ENCODE peak calls at places on chromosomes 2 and 18, in seven cellular contexts. P, G, V, Y, Q, C and B are unnamed samples. For H3K4me1 and H3K27me3, the result is how much of the 10 kb centered on the place peaks cover.

GRCh38 chr18:49757513-49758262 is 55.6 kb downstream of the ACAA2 start:
- DNase-seq in C (no peak), P (peak), G (no peak), Q (peak), V (no peak), Y (no peak), B (peak)

GRCh38 chr18:26547302-26548143 is 830 bp downstream of the KCTD1 start:
- DNase-seq in V (peak), C (peak), Y (peak), G (peak), P (peak), Q (peak), B (no peak)

GRCh38 chr2:150167711-150168110 is 319.8 kb downstream of the RND3 start:
- DNase-seq in Y (no peak), G (no peak), Q (no peak), C (peak), V (no peak), P (peak), B (no peak)

GRCh38 chr2:102895386-102895785 is 133.6 kb downstream of the TMEM182 start:
- DNase-seq in P (no peak), Q (no peak), G (no peak), V (no peak), Y (no peak), C (no peak), B (no peak)

GRCh38 chr2:115887209-115887776 is 1444.9 kb downstream of the DPP10 start:
- DNase-seq in C (no peak), V (no peak), G (no peak), P (no peak), Y (no peak), Q (no peak), B (no peak)

GRCh38 chr2:46416739-46417403 is 62.5 kb upstream of the TMEM247 start:
- DNase-seq in G (no peak), C (no peak), P (no peak), Q (no peak), V (no peak), Y (no peak), B (no peak)

GRCh38 chr2:181037922-181038321 is 57.5 kb downstream of the UBE2E3 start:
- DNase-seq in G (no peak), V (no peak), P (peak), Y (no peak), C (peak), Q (no peak), B (no peak)

GRCh38 chr18:48264508-48264907 is 144.7 kb downstream of the ZBTB7C start:
- DNase-seq in Q (no peak), Y (no peak), C (peak), G (no peak), P (peak), V (no peak), B (no peak)

GRCh38 chr2:127185720-127186119 is 34.4 kb downstream of the CYP27C1 start:
- DNase-seq in G (no peak), P (no peak), Q (no peak), C (no peak), Y (no peak), V (no peak), B (no peak)

GRCh38 chr2:24930768-24931167 is 10.7 kb upstream of the ADCY3 start:
- DNase-seq in Q (no peak), C (no peak), Y (no peak), V (no peak), P (peak), G (no peak), B (peak)

GRCh38 chr18:24130494-24130893 is 8.4 kb upstream of the CABYR start:
- DNase-seq in P (no peak), V (no peak), Y (no peak), Q (no peak), G (no peak), C (no peak), B (no peak)
- H3K4me3 ChIP-seq in P (no peak), V (no peak), Y (no peak), Q (no peak), G (no peak), C (no peak), B (no peak)

GRCh38 chr2:98455494-98455976 is 10.9 kb downstream of the INPP4A start:
- DNase-seq in Y (peak), P (peak), G (no peak), Q (no peak), C (no peak), V (no peak), B (no peak)

GRCh38 chr2:98453531-98453930 is 8.9 kb downstream of the INPP4A start:
- DNase-seq in Y (peak), G (no peak), Q (no peak), V (no peak), P (no peak), C (no peak), B (no peak)

GRCh38 chr2:98452396-98453027 is 7.9 kb downstream of the INPP4A start:
- DNase-seq in Y (peak), C (no peak), P (no peak), G (no peak), Q (no peak), V (no peak), B (no peak)

GRCh38 chr2:98454073-98454472 is 9.4 kb downstream of the INPP4A start:
- DNase-seq in G (no peak), V (no peak), P (no peak), Q (no peak), C (no peak), Y (no peak), B (no peak)

DNA sequence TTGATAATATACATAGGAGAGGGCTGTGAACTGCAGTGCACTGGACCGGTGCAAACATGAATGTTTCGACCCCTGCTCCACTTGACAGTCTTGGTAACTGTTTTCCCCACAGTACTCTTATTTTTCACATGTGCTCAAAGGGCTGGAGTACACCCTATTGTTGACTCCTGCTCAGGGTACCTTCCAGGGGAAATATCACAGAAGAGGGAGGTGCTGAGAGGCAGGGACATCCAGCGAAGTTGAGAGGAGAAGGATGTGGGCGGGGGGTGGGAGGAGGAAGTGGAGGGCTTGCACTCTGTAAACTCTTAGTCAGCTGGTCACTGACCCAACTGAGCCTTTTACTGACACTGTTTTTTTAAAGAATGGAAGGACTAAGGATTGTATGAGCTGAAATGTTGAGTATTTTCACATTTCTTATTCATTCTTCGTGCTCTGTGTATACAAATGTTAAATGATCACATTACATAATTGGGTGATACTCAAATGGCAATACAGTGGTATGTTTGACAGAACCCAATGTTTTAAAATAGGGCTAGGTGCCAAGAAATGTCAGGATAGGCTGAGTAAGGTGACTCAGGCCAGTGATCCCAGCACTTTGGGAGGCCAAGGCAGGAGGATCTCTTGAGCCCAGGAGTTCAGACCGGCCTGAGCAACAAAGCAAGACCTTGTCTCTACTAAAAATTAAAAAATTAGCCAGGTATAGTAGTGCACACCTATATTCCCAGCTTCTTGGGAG is 10.0 kb downstream of the INPP4A start:
- DNase-seq in P (peak), V (no peak), C (peak), Y (peak), G (no peak), Q (no peak), B (no peak)
- H3K4me1 ChIP-seq in P (under half), V (under half), C (under half), Y (under half), G (under half), Q (under half), B (under half)

DNA sequence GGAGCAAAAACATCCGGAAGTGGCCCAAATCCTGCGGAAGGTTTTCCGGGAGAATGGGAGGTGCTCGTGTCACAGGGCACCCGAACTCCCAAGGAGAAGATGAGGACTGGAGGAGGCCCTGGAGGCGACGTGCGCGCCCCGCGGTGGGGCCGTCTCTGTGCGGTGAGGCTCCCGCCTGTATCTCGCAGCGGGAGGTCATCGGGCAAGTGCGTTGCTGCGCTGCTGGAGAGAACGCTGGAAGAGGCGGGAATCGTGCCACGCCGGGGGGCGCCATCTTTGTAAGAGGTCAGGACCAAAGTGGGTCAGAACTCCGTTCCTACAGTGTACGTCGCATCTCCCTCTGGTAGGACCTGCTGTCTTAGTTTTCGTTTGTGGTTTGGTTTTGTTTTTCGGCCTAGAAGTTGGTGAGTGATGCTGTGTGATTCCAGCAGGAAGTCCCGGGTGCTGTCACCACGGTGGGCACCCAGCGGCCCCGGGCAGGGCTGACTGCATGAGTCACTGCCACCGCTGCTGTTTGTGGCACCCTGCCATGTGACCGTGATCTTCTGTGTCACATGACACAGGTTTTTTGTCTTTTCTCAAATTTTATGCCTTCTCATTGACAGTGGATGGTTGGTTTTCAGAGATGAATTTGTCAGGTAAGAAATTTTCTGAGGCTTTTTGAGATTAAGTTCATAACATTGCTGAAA is 21.5 kb upstream of the ATP9B start:
- DNase-seq in Y (no peak), P (no peak), C (no peak), V (no peak), Q (no peak), G (no peak), B (no peak)
- H3K27me3 ChIP-seq in Y (under half), P (under half), C (under half), V (under half), Q (under half), G (under half), B (under half)

DNA sequence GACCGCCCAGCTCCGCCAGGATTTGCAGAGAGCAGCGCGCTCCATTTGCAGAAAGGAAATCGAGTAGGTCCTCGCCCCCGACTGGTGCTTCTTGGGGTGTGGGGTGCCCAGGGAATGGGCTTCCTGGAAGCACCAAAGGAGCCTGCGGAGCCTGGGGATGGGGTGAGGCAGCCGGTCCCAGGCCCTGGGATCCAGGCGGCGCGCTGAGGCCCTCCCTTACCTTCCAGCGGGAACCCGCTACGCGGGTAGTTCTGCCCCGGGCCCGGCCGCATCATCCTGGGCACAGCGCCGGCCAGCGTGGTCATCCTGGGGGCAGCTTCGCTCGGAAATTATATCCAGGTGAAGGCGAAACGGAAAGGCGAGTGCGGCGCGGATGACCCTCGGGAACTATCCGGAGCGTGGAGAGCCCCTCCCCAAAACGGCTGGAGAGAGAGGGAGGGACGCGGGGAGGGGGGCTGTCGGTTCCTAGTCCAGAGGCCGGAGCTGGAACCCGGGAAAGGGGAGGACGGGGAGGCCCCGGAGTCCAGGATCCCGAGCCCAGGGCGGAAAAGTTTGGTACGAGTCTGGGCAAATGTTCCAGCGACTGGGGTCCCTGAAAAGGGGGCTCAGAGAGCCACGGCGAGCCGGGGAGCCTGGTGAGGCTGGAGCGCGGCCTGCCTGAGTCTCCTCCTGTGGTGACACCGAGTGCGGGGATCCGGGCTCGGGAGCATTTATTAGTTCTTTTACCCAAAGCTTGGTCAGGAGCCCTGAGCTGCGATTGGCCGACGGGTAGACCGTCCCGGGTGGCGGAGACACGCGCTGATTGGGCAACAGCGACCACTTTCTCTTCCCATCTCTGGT is at the start of gene PAX3:
- DNase-seq in G (no peak), Q (no peak), V (no peak), P (no peak), Y (no peak), C (no peak), B (no peak)
- H3K4me3 ChIP-seq in G (no peak), Q (peak), V (no peak), P (no peak), Y (no peak), C (peak), B (no peak)

GRCh38 chr2:120939595-120940318 is 204.1 kb downstream of the GLI2 start:
- DNase-seq in P (peak), C (peak), Y (no peak), G (no peak), V (no peak), Q (no peak), B (no peak)
- H3K4me1 ChIP-seq in P (half or more), C (half or more), Y (under half), G (under half), V (under half), Q (half or more), B (under half)

GRCh38 chr2:100625731-100626130 is 62.9 kb downstream of the PDCL3 start:
- DNase-seq in C (no peak), G (peak), V (no peak), Y (no peak), Q (no peak), P (no peak), B (no peak)

GRCh38 chr2:100623033-100623715 is 60.4 kb downstream of the PDCL3 start:
- DNase-seq in G (no peak), C (no peak), Y (no peak), V (no peak), P (no peak), Q (no peak), B (no peak)

GRCh38 chr2:100623921-100624320 is 61.1 kb downstream of the PDCL3 start:
- DNase-seq in Y (no peak), G (no peak), C (no peak), Q (no peak), V (no peak), P (no peak), B (no peak)

GRCh38 chr2:100621371-100621910 is 58.6 kb downstream of the PDCL3 start:
- DNase-seq in Q (no peak), P (no peak), V (no peak), C (no peak), G (no peak), Y (no peak), B (no peak)

GRCh38 chr2:100624536-100624935 is 61.7 kb downstream of the PDCL3 start:
- DNase-seq in Q (no peak), G (peak), V (no peak), C (no peak), P (no peak), Y (no peak), B (no peak)
- H3K27me3 ChIP-seq in Q (under half), G (under half), V (under half), C (under half), P (half or more), Y (under half), B (under half)

GRCh38 chr2:38076250-38076709 is 329 bp upstream of the CYP1B1 start:
- DNase-seq in P (peak), G (peak), Q (peak), C (peak), Y (peak), V (peak), B (peak)

GRCh38 chr2:38074775-38075435 is 1.0 kb downstream of the CYP1B1 start:
- DNase-seq in P (peak), Q (peak), Y (no peak), V (no peak), G (no peak), C (peak), B (no peak)

GRCh38 chr2:38073211-38074005 is 2.5 kb downstream of the CYP1B1 start:
- DNase-seq in V (no peak), C (peak), Q (no peak), Y (no peak), G (no peak), P (no peak), B (no peak)

GRCh38 chr2:38075436-38076249 is at the start of gene CYP1B1:
- DNase-seq in P (peak), C (no peak), Q (peak), Y (no peak), V (peak), G (no peak), B (no peak)

DNA sequence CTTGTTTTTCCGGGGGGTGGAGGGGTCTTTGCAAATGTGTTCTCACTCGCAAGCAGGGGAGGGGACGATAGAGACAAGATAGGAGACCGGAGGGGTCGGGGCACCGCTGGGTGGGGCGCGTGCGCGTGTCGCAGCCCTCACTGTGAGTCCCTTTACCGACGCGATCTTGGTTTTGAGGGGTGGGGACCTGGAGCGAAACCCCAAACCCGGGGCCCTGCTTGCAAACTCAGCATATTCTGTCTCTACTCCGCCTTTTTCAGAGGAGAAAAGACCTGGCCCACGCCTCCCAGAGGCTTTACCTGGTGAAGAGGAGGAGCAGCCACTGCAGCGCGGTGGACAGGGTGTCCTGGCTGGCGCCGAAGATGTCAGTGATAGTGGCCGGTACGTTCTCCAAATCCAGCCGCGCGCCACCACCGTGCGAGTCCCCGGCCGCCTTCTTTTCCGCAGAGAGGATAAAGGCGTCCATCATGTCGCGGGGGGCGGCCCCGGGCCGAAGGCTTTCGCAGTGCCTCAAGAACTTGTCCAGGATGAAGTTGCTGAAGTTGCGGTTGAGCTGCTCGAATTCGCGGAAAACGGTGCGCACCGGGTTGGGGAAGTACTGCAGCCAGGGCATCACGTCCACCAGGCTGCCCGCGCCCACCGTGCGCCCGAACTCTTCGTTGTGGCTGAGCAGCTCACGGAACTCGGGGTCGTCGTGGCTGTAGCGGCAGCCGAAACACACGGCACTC is 1.7 kb downstream of the CYP1B1 start:
- DNase-seq in Y (no peak), Q (no peak), C (peak), P (no peak), G (no peak), V (no peak), B (no peak)
- H3K4me3 ChIP-seq in Y (peak), Q (peak), C (peak), P (peak), G (no peak), V (no peak), B (no peak)

DNA sequence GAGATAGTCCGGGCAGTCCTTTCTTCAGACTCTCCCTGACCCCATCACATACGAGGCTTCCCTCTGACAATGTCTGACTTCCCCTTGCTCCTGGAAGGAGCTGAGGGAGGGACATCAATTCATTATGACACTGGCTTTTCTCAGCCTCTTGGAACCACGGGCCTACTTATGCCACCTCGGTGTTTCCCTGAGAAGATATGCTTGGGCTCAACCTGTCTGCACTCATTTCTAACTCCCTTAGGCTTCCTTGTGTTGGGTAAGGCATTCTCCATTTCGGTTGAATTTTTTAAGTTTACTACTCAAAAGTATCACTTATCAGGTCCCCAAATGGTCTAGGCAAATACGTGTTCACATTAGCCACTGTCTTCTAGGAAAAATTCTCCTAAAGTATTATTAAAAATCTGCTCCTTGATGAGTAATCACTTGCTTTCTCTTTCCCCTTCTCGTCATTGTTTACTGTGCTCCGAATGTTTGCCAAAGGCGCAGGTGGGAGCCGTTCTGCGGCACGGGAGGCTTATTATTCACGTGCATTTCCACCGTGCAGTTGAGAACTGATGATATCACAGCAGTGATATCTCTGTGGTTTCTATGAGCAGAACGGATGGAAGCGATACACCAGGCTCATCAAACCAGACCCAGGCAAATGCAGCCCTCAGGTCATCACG is 33.1 kb downstream of the ARL4C start:
- DNase-seq in P (no peak), Q (no peak), Y (peak), G (no peak), C (no peak), V (no peak), B (no peak)
- H3K4me1 ChIP-seq in P (under half), Q (under half), Y (under half), G (under half), C (under half), V (under half), B (under half)

GRCh38 chr2:149005471-149006077 is 32.9 kb upstream of the LYPD6B start:
- DNase-seq in P (no peak), C (no peak), Y (no peak), Q (no peak), G (no peak), V (no peak), B (no peak)
- H3K27me3 ChIP-seq in P (under half), C (under half), Y (under half), Q (under half), G (under half), V (under half), B (under half)